ENCODE peak calls at places on chromosomes 16 and 17, in four cellular contexts. H is endothelial cell, P is non-pigmented ciliary epithelial cell, J is dorsolateral prefrontal cortex. L is an unnamed sample.

GRCh38 chr17:77436058-77436442 is 295.3 kb downstream of the SEC14L1 start:
- DNase-seq in H (peak), P (no peak), J (no peak), L (peak)

GRCh38 chr16:67150058-67150832 is 553 bp downstream of the B3GNT9 start:
- DNase-seq in H (peak), P (no peak), J (no peak), L (peak)

GRCh38 chr17:44241104-44241503 is 21.6 kb upstream of the UBTF start:
- DNase-seq in H (no peak), P (no peak), J (no peak), L (no peak)

GRCh38 chr17:60361889-60362288 is 30.0 kb downstream of the USP32 start:
- DNase-seq in H (no peak), P (no peak), J (peak), L (no peak)

GRCh38 chr17:58484600-58484999 is 3.6 kb downstream of the HSF5 start:
- DNase-seq in H (no peak), P (no peak), J (no peak), L (no peak)

GRCh38 chr16:76226011-76226410 is 51.2 kb upstream of the CNTNAP4 start:
- DNase-seq in H (no peak), P (no peak), J (no peak), L (no peak)

GRCh38 chr17:76524598-76525512 is 12.7 kb downstream of the CYGB start:
- DNase-seq in H (no peak), P (no peak), J (no peak), L (no peak)

GRCh38 chr16:59887856-59888255 is 1153.7 kb upstream of the GOT2 start:
- DNase-seq in H (no peak), P (no peak), J (no peak), L (no peak)

GRCh38 chr17:6701719-6702118 is 11.4 kb downstream of the SLC13A5 start:
- DNase-seq in H (peak), P (no peak), J (no peak), L (peak)

GRCh38 chr17:2400474-2400866 is 390 bp downstream of the MNT start:
- DNase-seq in H (peak), P (no peak), J (no peak), L (peak)

GRCh38 chr16:27450836-27451341 is 48.9 kb downstream of the IL21R start:
- DNase-seq in H (no peak), P (no peak), J (no peak), L (no peak)

GRCh38 chr17:6603746-6604325 is 36.7 kb downstream of the KIAA0753 start:
- DNase-seq in H (no peak), P (no peak), J (peak), L (no peak)

GRCh38 chr16:57795431-57795878 is 6.8 kb downstream of the KIFC3 start:
- DNase-seq in H (peak), P (no peak), J (no peak), L (peak)

GRCh38 chr16:58476791-58477190 is 23.2 kb upstream of the NDRG4 start:
- DNase-seq in H (no peak), P (no peak), J (no peak), L (no peak)

GRCh38 chr16:180101-180920 is at the start of gene HBQ1:
- DNase-seq in H (peak), P (no peak), J (peak), L (peak)

GRCh38 chr17:50037321-50038107 is 18.4 kb upstream of the ITGA3 start:
- DNase-seq in H (no peak), P (no peak), J (no peak), L (no peak)

GRCh38 chr17:71004413-71004812 is 835.1 kb downstream of the KCNJ2 start:
- DNase-seq in H (no peak), P (no peak), J (no peak), L (no peak)

GRCh38 chr16:58658796-58659211 is 25.8 kb downstream of the SLC38A7 start:
- DNase-seq in H (no peak), P (no peak), J (no peak), L (no peak)

GRCh38 chr17:38322897-38323296 is 20.9 kb downstream of the GPR179 start:
- DNase-seq in H (no peak), P (no peak), J (no peak), L (no peak)

GRCh38 chr17:40326014-40326831 is 17.2 kb downstream of the RARA start:
- DNase-seq in H (no peak), P (no peak), J (no peak), L (no peak)

GRCh38 chr16:75584108-75584507 is 17.9 kb downstream of the GABARAPL2 start:
- DNase-seq in H (no peak), P (no peak), J (no peak), L (no peak)

L was measured in ecto neural progenitor cell.